ENCODE peak calls at places on chromosomes 6 and 20, in four cellular contexts. T, K, B and G are unnamed samples.

GRCh38 chr20:61724376-61724775 is 341.3 kb downstream of the TAF4 start:
- DNase-seq in T (no peak), K (no peak), B (no peak), G (peak; percentile 49)

GRCh38 chr6:146595981-146596731 is 2.6 kb upstream of the ADGB start:
- DNase-seq in T (no peak), K (no peak), B (no peak), G (no peak)

GRCh38 chr6:131574133-131574532 is 1.1 kb downstream of the ARG1 start:
- DNase-seq in T (no peak), K (no peak), B (no peak), G (no peak)

GRCh38 chr6:5998741-5999687 is 7.7 kb downstream of the NRN1 start:
- DNase-seq in T (no peak), K (peak; percentile 59), B (no peak), G (no peak)

GRCh38 chr20:5662769-5663168 is 87.4 kb upstream of the SHLD1 start:
- DNase-seq in T (no peak), K (no peak), B (no peak), G (no peak)

GRCh38 chr20:62728028-62728780 is 19.6 kb downstream of the NTSR1 start:
- DNase-seq in T (no peak), K (no peak), B (peak; percentile 50), G (peak; percentile 63)

GRCh38 chr20:41769650-41770049 is 151.5 kb upstream of the CHD6 start:
- DNase-seq in T (no peak), K (no peak), B (no peak), G (no peak)

GRCh38 chr6:154937306-154938244 is 57.5 kb upstream of the TIAM2 start:
- DNase-seq in T (no peak), K (no peak), B (no peak), G (no peak)

GRCh38 chr6:161918154-161918553 is 644.3 kb upstream of the AGPAT4 start:
- DNase-seq in T (no peak), K (no peak), B (no peak), G (no peak)

GRCh38 chr6:14026831-14027539 is 90.6 kb upstream of the CD83 start:
- DNase-seq in T (no peak), K (no peak), B (no peak), G (no peak)

GRCh38 chr20:13289031-13289430 is 68.0 kb downstream of the ISM1 start:
- DNase-seq in T (no peak), K (no peak), B (no peak), G (no peak)

GRCh38 chr20:46545827-46546138 is 4.7 kb downstream of the OCSTAMP start:
- DNase-seq in T (no peak), K (no peak), B (no peak), G (no peak)

GRCh38 chr20:46543959-46544358 is 6.5 kb downstream of the OCSTAMP start:
- DNase-seq in T (no peak), K (no peak), B (no peak), G (no peak)

GRCh38 chr20:46543033-46543432 is 7.4 kb downstream of the OCSTAMP start:
- DNase-seq in T (no peak), K (no peak), B (no peak), G (no peak)

GRCh38 chr20:46545077-46545826 is 5.2 kb downstream of the OCSTAMP start:
- DNase-seq in T (no peak), K (no peak), B (no peak), G (no peak)

DNA sequence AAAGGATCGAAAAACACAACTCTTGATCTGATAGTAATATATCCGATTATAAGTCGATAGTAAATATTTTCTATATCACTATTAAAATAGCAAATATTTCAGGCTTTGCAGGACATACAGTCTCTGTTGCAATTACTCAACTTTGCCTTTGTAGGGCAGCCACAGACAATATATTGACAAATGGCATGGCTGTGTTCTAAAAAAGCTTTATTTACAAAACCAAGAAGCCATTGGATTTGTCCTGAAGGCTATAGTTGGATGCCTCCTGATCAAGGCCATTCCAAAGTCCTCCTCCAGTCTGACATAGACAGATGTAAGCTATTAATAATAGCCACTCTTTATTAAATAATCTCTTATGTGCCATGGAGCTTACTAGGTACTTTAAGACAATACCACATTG is 5.9 kb downstream of the OCSTAMP start:
- DNase-seq in T (no peak), K (no peak), B (no peak), G (no peak)
- TF ChIP-seq CTCF in T (peak; percentile 31), K (peak; percentile 21), B (peak; percentile 31), G (peak; percentile 59)

DNA sequence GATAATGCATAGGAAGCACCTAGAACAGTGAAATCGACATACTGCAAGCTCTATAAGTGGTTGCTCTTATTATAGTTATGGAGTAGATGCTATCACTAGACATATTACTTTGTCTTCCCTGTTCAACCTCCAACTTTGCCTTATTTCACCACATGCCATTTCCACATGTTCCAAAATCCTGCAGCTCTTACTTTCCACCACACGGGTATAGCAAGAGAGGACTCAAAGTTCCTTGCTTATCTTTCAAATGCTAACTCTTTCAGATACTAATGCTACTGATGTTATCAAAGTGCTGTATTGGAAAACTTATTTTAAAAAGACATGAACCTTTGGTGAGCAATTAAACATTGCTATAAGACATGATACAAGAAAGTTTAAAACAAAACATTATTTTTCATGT is 1130.1 kb downstream of the HACE1 start:
- DNase-seq in T (no peak), K (no peak), B (no peak), G (no peak)
- TF ChIP-seq CTCF in T (no peak), K (no peak), B (no peak), G (no peak)

DNA sequence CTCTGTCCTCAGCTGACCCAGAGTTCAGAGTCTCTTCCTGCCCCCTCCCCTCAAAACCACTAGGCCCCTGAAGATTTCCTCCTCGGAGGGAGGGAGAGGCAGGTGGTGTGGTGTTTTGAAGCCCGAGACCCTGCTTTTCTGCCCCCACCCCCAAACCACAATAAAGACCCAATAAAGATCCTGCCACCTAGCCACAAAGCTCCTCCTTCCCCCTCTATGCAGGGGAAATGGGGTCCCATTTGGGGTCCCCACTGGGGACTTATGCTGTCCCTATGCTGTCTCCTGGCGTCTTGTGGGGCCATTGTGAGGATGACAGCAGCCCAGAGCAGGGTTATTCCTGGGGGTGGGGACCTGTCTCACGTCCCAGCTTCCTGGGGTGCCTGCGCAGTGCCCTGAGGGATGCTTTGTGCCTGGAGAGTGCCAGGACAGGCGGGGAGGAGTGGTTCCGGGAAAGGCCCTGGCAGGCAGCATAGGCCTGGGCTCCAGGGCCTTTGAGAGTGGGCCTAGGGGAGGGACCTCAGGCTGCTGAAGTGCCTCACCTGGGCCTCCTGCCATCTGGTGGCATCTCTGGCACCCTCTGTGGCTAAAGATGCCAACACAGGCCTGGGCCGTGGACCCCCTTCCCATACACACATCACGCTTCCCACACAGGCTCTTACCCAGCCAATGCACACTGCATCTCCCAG is 8.0 kb upstream of the ARMC12 start:
- DNase-seq in T (no peak), K (peak; percentile 64), B (peak; percentile 88), G (no peak)
- TF ChIP-seq CTCF in T (no peak), K (no peak), B (peak; percentile 8), G (no peak)

GRCh38 chr20:8076505-8077498 is 55.3 kb upstream of the PLCB1 start:
- DNase-seq in T (no peak), K (no peak), B (no peak), G (no peak)

GRCh38 chr20:8079976-8080375 is 52.1 kb upstream of the PLCB1 start:
- DNase-seq in T (no peak), K (no peak), B (no peak), G (no peak)

GRCh38 chr20:8078528-8078914 is 53.5 kb upstream of the PLCB1 start:
- DNase-seq in T (no peak), K (no peak), B (no peak), G (no peak)

GRCh38 chr20:8082999-8083398 is 49.1 kb upstream of the PLCB1 start:
- DNase-seq in T (no peak), K (no peak), B (no peak), G (no peak)

DNA sequence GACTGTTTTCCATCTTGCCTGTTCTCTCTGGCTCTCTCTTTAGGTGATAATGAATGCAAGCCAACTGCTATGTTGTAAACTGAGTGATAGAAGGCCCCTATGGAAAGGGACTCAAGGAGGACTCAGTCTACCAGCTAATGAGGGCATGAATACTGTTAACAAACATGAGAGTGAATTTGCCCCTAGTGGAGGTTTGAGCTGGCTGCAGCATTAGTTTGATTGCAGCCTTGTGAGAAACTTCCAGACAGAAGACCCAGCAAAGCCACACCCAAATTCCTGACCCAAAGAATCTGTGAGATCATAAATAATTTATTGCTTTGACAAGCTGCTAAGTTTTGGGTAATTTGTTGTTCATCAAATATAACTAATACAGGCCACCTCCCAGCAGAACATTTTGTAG is 50.0 kb upstream of the PLCB1 start:
- DNase-seq in T (no peak), K (no peak), B (no peak), G (no peak)
- TF ChIP-seq CTCF in T (no peak), K (peak; percentile 16), B (no peak), G (peak; percentile 64)

DNA sequence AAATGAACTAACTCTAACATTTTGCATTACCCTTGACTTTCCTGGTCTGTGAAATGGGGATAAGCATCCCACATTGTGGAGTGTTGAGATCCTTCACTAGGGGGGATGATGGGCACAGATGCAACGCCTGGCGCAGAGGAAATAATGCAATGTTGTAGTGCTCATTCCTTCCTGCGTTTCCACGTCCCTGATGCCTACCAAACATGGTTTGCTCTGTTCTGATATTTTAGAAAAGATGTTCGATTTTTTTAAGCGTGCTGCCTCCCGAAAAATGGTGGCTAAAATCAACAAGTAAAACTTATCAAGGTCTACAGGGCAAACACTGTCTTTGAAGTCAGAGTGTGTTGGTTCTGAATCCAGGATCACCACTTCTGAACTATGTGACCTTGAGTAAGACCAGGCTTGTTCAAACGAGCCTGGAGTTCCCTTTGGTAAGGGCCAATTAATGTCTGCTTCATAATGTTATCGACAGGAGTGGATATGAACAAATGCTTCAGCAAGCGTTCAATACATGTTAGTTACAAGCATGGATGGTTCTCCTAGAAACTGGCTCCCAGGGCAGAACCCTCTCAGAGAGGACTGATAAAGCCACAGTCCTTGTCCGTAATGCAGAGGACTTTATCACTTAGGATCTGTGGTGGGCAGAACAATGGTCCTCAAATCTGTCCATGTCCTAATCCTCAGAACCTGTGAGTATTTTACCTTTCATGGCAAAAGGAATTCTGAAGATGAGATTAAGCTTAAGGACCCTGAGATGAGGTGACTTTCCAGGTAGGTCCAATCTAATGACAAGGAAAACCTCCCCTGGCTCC is 44.7 kb downstream of the SLC22A23 start:
- DNase-seq in T (no peak), K (no peak), B (no peak), G (no peak)
- TF ChIP-seq CTCF in T (no peak), K (no peak), B (no peak), G (no peak)

GRCh38 chr6:9039258-9039657 is 603.9 kb upstream of the SLC35B3 start:
- DNase-seq in T (no peak), K (no peak), B (no peak), G (no peak)
- TF ChIP-seq CTCF in T (no peak), K (no peak), B (peak; percentile 10), G (peak; percentile 18)

DNA sequence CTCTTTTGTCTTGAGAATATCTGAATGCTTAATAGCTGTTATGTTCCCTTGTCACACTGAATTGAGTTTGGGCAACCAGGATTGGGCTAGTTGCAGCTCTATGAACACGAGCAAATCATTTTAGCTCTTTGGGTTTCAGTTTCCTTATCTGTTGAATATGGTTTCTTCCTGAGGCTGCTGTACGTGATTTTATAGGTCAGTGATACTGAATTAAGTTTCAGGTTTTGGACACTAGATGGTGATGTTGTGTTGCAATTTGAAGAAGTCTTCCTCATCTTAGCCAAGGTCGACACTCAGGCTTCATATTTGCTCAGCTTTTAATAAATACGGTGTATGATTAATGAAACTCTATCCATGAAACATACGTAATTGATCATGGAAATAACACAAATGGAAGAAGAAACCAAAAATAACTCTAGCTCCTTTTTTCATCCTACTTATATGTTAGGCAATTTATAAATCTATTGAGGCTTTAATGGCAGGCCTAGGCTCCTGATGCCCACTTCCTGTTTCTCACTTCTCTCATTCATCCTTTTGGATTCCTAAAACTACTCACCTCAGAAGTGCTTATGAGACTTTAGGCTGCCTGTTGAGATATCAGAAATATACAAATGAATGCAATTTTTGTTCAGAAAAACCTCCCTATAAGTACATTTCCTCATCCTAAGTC is 354.1 kb upstream of the MAP3K7 start:
- DNase-seq in T (no peak), K (no peak), B (no peak), G (no peak)
- TF ChIP-seq CTCF in T (peak; percentile 74), K (peak; percentile 66), B (peak; percentile 56), G (peak; percentile 90)

GRCh38 chr6:37653933-37654565 is 43.6 kb downstream of the MDGA1 start:
- DNase-seq in T (no peak), K (no peak), B (no peak), G (no peak)
- TF ChIP-seq CTCF in T (peak; percentile 63), K (peak; percentile 43), B (peak; percentile 60), G (peak; percentile 78)